ENCODE peak calls at places on chromosome 5, in four cellular contexts. N is NCI-H1930, W is HTR-8/SVneo, R is neural crest cell. F is an unnamed sample.
A peak's percentile ranks its signal among the peaks of the same experiment; 100 is the strongest.

GRCh38 chr5:36878421-36879088 is 2.0 kb downstream of the NIPBL start:
- DNase-seq in R (peak; percentile 30), W (peak; percentile 75), N (no peak), F (no peak)

GRCh38 chr5:120479066-120479465 is 15.0 kb downstream of the PRR16 start:
- DNase-seq in R (no peak), W (peak; percentile 5), N (no peak), F (no peak)

GRCh38 chr5:35230043-35230611 is at the start of gene PRLR:
- DNase-seq in R (no peak), N (no peak), W (no peak), F (no peak)

GRCh38 chr5:14449052-14449661 is 132.4 kb upstream of the OTULINL start:
- DNase-seq in N (no peak), R (no peak), W (peak; percentile 80), F (no peak)

GRCh38 chr5:150615141-150615699 is 25.2 kb upstream of the SYNPO start:
- DNase-seq in W (no peak), R (no peak), N (no peak), F (no peak)

GRCh38 chr5:142931896-142932686 is 161.9 kb downstream of the ARHGAP26 start:
- DNase-seq in W (no peak), R (no peak), N (no peak), F (no peak)

GRCh38 chr5:55982957-55983381 is 11.8 kb downstream of the IL6ST start:
- DNase-seq in W (no peak), N (no peak), R (no peak), F (peak; percentile 37)

GRCh38 chr5:144183254-144183889 is 12.7 kb downstream of the KCTD16 start:
- DNase-seq in W (no peak), R (no peak), N (no peak), F (no peak)

GRCh38 chr5:170266570-170267379 is 30.8 kb downstream of the LCP2 start:
- DNase-seq in R (no peak), W (no peak), N (no peak), F (no peak)

GRCh38 chr5:165209101-165209727 is 1703.8 kb downstream of the MAT2B start:
- DNase-seq in R (no peak), N (no peak), W (peak; percentile 18), F (no peak)